ENCODE peak calls at places on chromosomes 3 and 15, in four cellular contexts. G is fibroblast of lung; V is CD4-positive, alpha-beta memory T cell; T is CD8-positive, alpha-beta memory T cell. W is an unnamed sample. For H3K9me3, the result is how much of the 10 kb centered on the place peaks cover.

GRCh38 chr3:65483475-65483874 is 555.2 kb downstream of the MAGI1 start:
- DNase-seq in G (peak), V (no peak), T (no peak), W (no peak)

GRCh38 chr3:173826901-173827609 is 429.5 kb downstream of the NLGN1 start:
- DNase-seq in G (peak), V (no peak), T (no peak), W (no peak)

GRCh38 chr3:67593761-67594234 is 60.6 kb downstream of the SUCLG2 start:
- DNase-seq in G (peak), V (no peak), T (no peak), W (no peak)

GRCh38 chr3:188635258-188636038 is 481.5 kb downstream of the LPP start:
- DNase-seq in G (peak), V (no peak), T (no peak), W (no peak)

GRCh38 chr3:194688207-194688711 is 2.6 kb downstream of the FAM43A start:
- DNase-seq in G (peak), V (no peak), T (peak), W (no peak)

GRCh38 chr3:193852901-193853300 is 259.9 kb downstream of the OPA1 start:
- DNase-seq in G (peak), V (no peak), T (no peak), W (no peak)

GRCh38 chr3:127598841-127599570 is 795 bp downstream of the MCM2 start:
- DNase-seq in G (no peak), V (no peak), T (no peak), W (no peak)

GRCh38 chr3:116815321-116815720 is 105.7 kb downstream of the TUSC7 start:
- DNase-seq in G (peak), V (no peak), T (no peak), W (no peak)

GRCh38 chr3:61637088-61638051 is 76.0 kb downstream of the PTPRG start:
- DNase-seq in G (peak), V (no peak), T (no peak), W (no peak)

GRCh38 chr3:185958626-185959025 is 20.8 kb upstream of the TRA2B start:
- DNase-seq in G (peak), V (no peak), T (no peak), W (no peak)

GRCh38 chr3:100252006-100252405 is 8.8 kb upstream of the TBC1D23 start:
- DNase-seq in G (no peak), V (no peak), T (no peak), W (no peak)

GRCh38 chr3:113685956-113686721 is 10.3 kb downstream of the USF3 start:
- DNase-seq in G (peak), V (no peak), T (no peak), W (no peak)

GRCh38 chr3:64650710-64651109 is 37.1 kb downstream of the ADAMTS9 start:
- DNase-seq in G (peak), V (no peak), T (no peak), W (no peak)

GRCh38 chr3:54086639-54087405 is 35.5 kb upstream of the CACNA2D3 start:
- DNase-seq in G (no peak), V (no peak), T (no peak), W (no peak)

GRCh38 chr3:107816082-107816481 is 274.7 kb downstream of the CD47 start:
- DNase-seq in G (no peak), V (no peak), T (no peak), W (no peak)

GRCh38 chr3:124773351-124774304 is 43.4 kb downstream of the UMPS start:
- DNase-seq in G (no peak), V (no peak), T (no peak), W (no peak)
- H3K9me3 ChIP-seq in G (under half), V (under half), T (under half), W (under half)

DNA sequence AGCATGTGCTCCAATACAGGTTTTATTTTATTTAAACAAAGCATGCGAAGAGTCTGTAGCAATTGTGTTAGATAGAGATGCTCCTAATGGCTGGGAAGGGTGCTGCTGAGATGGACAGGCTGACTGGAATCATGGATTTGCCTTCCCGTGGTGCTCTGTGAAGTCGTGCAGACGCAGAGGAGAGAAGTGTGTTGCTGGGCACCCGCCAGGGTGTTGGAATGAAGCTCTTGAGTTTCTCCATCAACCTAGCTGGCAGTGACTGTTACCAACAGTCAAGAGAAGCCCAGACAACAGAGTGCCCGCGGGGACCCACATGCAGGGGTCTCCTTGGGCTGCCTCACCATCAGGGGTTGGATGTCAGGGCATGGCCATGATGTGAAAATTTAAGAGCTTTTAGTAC is 77.6 kb upstream of the PCSK6 start:
- DNase-seq in G (no peak), V (no peak), T (no peak), W (no peak)
- H3K9me3 ChIP-seq in G (under half), V (under half), T (under half), W (under half)

GRCh38 chr3:36681867-36682266 is 82.5 kb downstream of the DCLK3 start:
- DNase-seq in G (no peak), V (no peak), T (no peak), W (no peak)
- H3K9me3 ChIP-seq in G (under half), V (under half), T (under half), W (under half)

GRCh38 chr3:119427669-119428068 is 35.7 kb downstream of the TMEM39A start:
- DNase-seq in G (no peak), V (no peak), T (no peak), W (no peak)
- H3K9me3 ChIP-seq in G (under half), V (under half), T (under half), W (under half)

GRCh38 chr15:78216276-78217229 is 17.8 kb downstream of the ACSBG1 start:
- DNase-seq in G (peak), V (no peak), T (no peak), W (no peak)
- H3K9me3 ChIP-seq in G (under half), V (under half), T (under half), W (under half)